ENCODE peak calls at places on chromosomes 4 and X, in eight cellular contexts. One of them, this sample, is unnamed.

GRCh38 chrX:13223868-13224555 is 95.8 kb downstream of the ATXN3L start:
- DNase-seq in HFF-Myc: peak
- DNase-seq in stromal cell of bone marrow: peak
- DNase-seq in nucleus accumbens: no peak
- DNase-seq in naive thymus-derived CD8-positive, alpha-beta T cell: no peak
- DNase-seq in fibroblast of mammary gland: peak
- DNase-seq in Kasumi-1: no peak
- DNase-seq in NCI-H1105 treated with DMSO at 0.1 percent for 48 hours: peak
- DNase-seq in this sample: no peak

GRCh38 chr4:55393461-55394320 is 2.1 kb upstream of the TMEM165 start:
- DNase-seq in stromal cell of bone marrow: peak
- DNase-seq in nucleus accumbens: no peak
- DNase-seq in NCI-H1105 treated with DMSO at 0.1 percent for 48 hours: no peak
- DNase-seq in naive thymus-derived CD8-positive, alpha-beta T cell: no peak
- DNase-seq in fibroblast of mammary gland: peak
- DNase-seq in HFF-Myc: no peak
- DNase-seq in Kasumi-1: no peak
- DNase-seq in this sample: no peak

GRCh38 chr4:55830048-55830447 is 10.5 kb downstream of the EXOC1L start:
- DNase-seq in NCI-H1105 treated with DMSO at 0.1 percent for 48 hours: no peak
- DNase-seq in stromal cell of bone marrow: no peak
- DNase-seq in nucleus accumbens: no peak
- DNase-seq in naive thymus-derived CD8-positive, alpha-beta T cell: no peak
- DNase-seq in Kasumi-1: no peak
- DNase-seq in HFF-Myc: no peak
- DNase-seq in fibroblast of mammary gland: no peak
- DNase-seq in this sample: no peak

GRCh38 chr4:55920571-55920970 is 28.2 kb upstream of the CEP135 start:
- DNase-seq in nucleus accumbens: no peak
- DNase-seq in Kasumi-1: no peak
- DNase-seq in stromal cell of bone marrow: no peak
- DNase-seq in NCI-H1105 treated with DMSO at 0.1 percent for 48 hours: no peak
- DNase-seq in naive thymus-derived CD8-positive, alpha-beta T cell: no peak
- DNase-seq in fibroblast of mammary gland: peak
- DNase-seq in HFF-Myc: no peak
- DNase-seq in this sample: no peak

GRCh38 chr4:179110356-179110755 is 1668.1 kb upstream of the AGA start:
- DNase-seq in nucleus accumbens: no peak
- DNase-seq in HFF-Myc: no peak
- DNase-seq in Kasumi-1: no peak
- DNase-seq in naive thymus-derived CD8-positive, alpha-beta T cell: no peak
- DNase-seq in stromal cell of bone marrow: no peak
- DNase-seq in fibroblast of mammary gland: peak
- DNase-seq in NCI-H1105 treated with DMSO at 0.1 percent for 48 hours: no peak
- DNase-seq in this sample: no peak

GRCh38 chrX:125883169-125883568 is 282.9 kb downstream of the DCAF12L2 start:
- DNase-seq in NCI-H1105 treated with DMSO at 0.1 percent for 48 hours: no peak
- DNase-seq in stromal cell of bone marrow: no peak
- DNase-seq in nucleus accumbens: no peak
- DNase-seq in HFF-Myc: no peak
- DNase-seq in naive thymus-derived CD8-positive, alpha-beta T cell: no peak
- DNase-seq in fibroblast of mammary gland: no peak
- DNase-seq in Kasumi-1: no peak
- DNase-seq in this sample: no peak

GRCh38 chrX:154359362-154360154 is 14.9 kb downstream of the FLNA start:
- DNase-seq in NCI-H1105 treated with DMSO at 0.1 percent for 48 hours: no peak
- DNase-seq in HFF-Myc: no peak
- DNase-seq in stromal cell of bone marrow: no peak
- DNase-seq in fibroblast of mammary gland: no peak
- DNase-seq in Kasumi-1: no peak
- DNase-seq in naive thymus-derived CD8-positive, alpha-beta T cell: no peak
- DNase-seq in nucleus accumbens: no peak
- DNase-seq in this sample: no peak

GRCh38 chr4:184343400-184344177 is 125.9 kb upstream of the ENPP6 start:
- DNase-seq in NCI-H1105 treated with DMSO at 0.1 percent for 48 hours: peak
- DNase-seq in HFF-Myc: peak
- DNase-seq in nucleus accumbens: peak
- DNase-seq in Kasumi-1: peak
- DNase-seq in fibroblast of mammary gland: peak
- DNase-seq in naive thymus-derived CD8-positive, alpha-beta T cell: peak
- DNase-seq in stromal cell of bone marrow: peak
- DNase-seq in this sample: peak

GRCh38 chr4:10587697-10588096 is 96.9 kb downstream of the CLNK start:
- DNase-seq in fibroblast of mammary gland: no peak
- DNase-seq in naive thymus-derived CD8-positive, alpha-beta T cell: peak
- DNase-seq in NCI-H1105 treated with DMSO at 0.1 percent for 48 hours: no peak
- DNase-seq in Kasumi-1: peak
- DNase-seq in stromal cell of bone marrow: no peak
- DNase-seq in HFF-Myc: no peak
- DNase-seq in nucleus accumbens: no peak
- DNase-seq in this sample: no peak

GRCh38 chr4:24164054-24164453 is 274.2 kb upstream of the PPARGC1A start:
- DNase-seq in NCI-H1105 treated with DMSO at 0.1 percent for 48 hours: no peak
- DNase-seq in HFF-Myc: no peak
- DNase-seq in Kasumi-1: peak
- DNase-seq in nucleus accumbens: no peak
- DNase-seq in naive thymus-derived CD8-positive, alpha-beta T cell: no peak
- DNase-seq in stromal cell of bone marrow: no peak
- DNase-seq in fibroblast of mammary gland: peak
- DNase-seq in this sample: no peak

GRCh38 chr4:82403725-82404124 is 26.5 kb downstream of the HNRNPDL start:
- DNase-seq in stromal cell of bone marrow: no peak
- DNase-seq in fibroblast of mammary gland: no peak
- DNase-seq in NCI-H1105 treated with DMSO at 0.1 percent for 48 hours: no peak
- DNase-seq in HFF-Myc: no peak
- DNase-seq in naive thymus-derived CD8-positive, alpha-beta T cell: no peak
- DNase-seq in nucleus accumbens: no peak
- DNase-seq in Kasumi-1: no peak
- DNase-seq in this sample: no peak

GRCh38 chr4:181181331-181181730 is 1061.9 kb upstream of the TENM3 start:
- DNase-seq in naive thymus-derived CD8-positive, alpha-beta T cell: no peak
- DNase-seq in fibroblast of mammary gland: peak
- DNase-seq in Kasumi-1: no peak
- DNase-seq in nucleus accumbens: no peak
- DNase-seq in NCI-H1105 treated with DMSO at 0.1 percent for 48 hours: no peak
- DNase-seq in HFF-Myc: no peak
- DNase-seq in stromal cell of bone marrow: no peak
- DNase-seq in this sample: no peak

GRCh38 chr4:101649790-101650450 is 140.6 kb upstream of the BANK1 start:
- DNase-seq in Kasumi-1: no peak
- DNase-seq in HFF-Myc: no peak
- DNase-seq in stromal cell of bone marrow: peak
- DNase-seq in NCI-H1105 treated with DMSO at 0.1 percent for 48 hours: peak
- DNase-seq in fibroblast of mammary gland: no peak
- DNase-seq in naive thymus-derived CD8-positive, alpha-beta T cell: no peak
- DNase-seq in nucleus accumbens: no peak
- DNase-seq in this sample: no peak

GRCh38 chrX:53073115-53073581 is 9.0 kb upstream of the TSPYL2 start:
- DNase-seq in Kasumi-1: no peak
- DNase-seq in naive thymus-derived CD8-positive, alpha-beta T cell: no peak
- DNase-seq in NCI-H1105 treated with DMSO at 0.1 percent for 48 hours: peak
- DNase-seq in fibroblast of mammary gland: no peak
- DNase-seq in HFF-Myc: no peak
- DNase-seq in nucleus accumbens: no peak
- DNase-seq in stromal cell of bone marrow: no peak
- DNase-seq in this sample: no peak

GRCh38 chr4:1523506-1523905 is 117.3 kb upstream of the NKX1-1 start:
- DNase-seq in fibroblast of mammary gland: no peak
- DNase-seq in Kasumi-1: no peak
- DNase-seq in nucleus accumbens: no peak
- DNase-seq in naive thymus-derived CD8-positive, alpha-beta T cell: no peak
- DNase-seq in stromal cell of bone marrow: no peak
- DNase-seq in NCI-H1105 treated with DMSO at 0.1 percent for 48 hours: no peak
- DNase-seq in HFF-Myc: no peak
- DNase-seq in this sample: no peak

GRCh38 chr4:113837397-113837796 is 75.9 kb upstream of the CAMK2D start:
- DNase-seq in stromal cell of bone marrow: peak
- DNase-seq in fibroblast of mammary gland: peak
- DNase-seq in naive thymus-derived CD8-positive, alpha-beta T cell: no peak
- DNase-seq in NCI-H1105 treated with DMSO at 0.1 percent for 48 hours: no peak
- DNase-seq in Kasumi-1: peak
- DNase-seq in HFF-Myc: peak
- DNase-seq in nucleus accumbens: no peak
- DNase-seq in this sample: no peak

GRCh38 chrX:13899607-13900006 is 82.7 kb upstream of the GPM6B start:
- DNase-seq in Kasumi-1: no peak
- DNase-seq in HFF-Myc: peak
- DNase-seq in stromal cell of bone marrow: peak
- DNase-seq in fibroblast of mammary gland: peak
- DNase-seq in naive thymus-derived CD8-positive, alpha-beta T cell: no peak
- DNase-seq in NCI-H1105 treated with DMSO at 0.1 percent for 48 hours: peak
- DNase-seq in nucleus accumbens: no peak
- DNase-seq in this sample: no peak

GRCh38 chr4:80568891-80569290 is 233.4 kb downstream of the CFAP299 start:
- DNase-seq in Kasumi-1: no peak
- DNase-seq in naive thymus-derived CD8-positive, alpha-beta T cell: no peak
- DNase-seq in NCI-H1105 treated with DMSO at 0.1 percent for 48 hours: no peak
- DNase-seq in nucleus accumbens: no peak
- DNase-seq in fibroblast of mammary gland: no peak
- DNase-seq in stromal cell of bone marrow: no peak
- DNase-seq in HFF-Myc: no peak
- DNase-seq in this sample: no peak

GRCh38 chr4:36471903-36472302 is 190.5 kb downstream of the DTHD1 start:
- DNase-seq in naive thymus-derived CD8-positive, alpha-beta T cell: no peak
- DNase-seq in NCI-H1105 treated with DMSO at 0.1 percent for 48 hours: no peak
- DNase-seq in stromal cell of bone marrow: no peak
- DNase-seq in fibroblast of mammary gland: no peak
- DNase-seq in HFF-Myc: no peak
- DNase-seq in nucleus accumbens: no peak
- DNase-seq in Kasumi-1: no peak
- DNase-seq in this sample: no peak

GRCh38 chrX:152600853-152601635 is 36.7 kb upstream of the GABRQ start:
- DNase-seq in naive thymus-derived CD8-positive, alpha-beta T cell: no peak
- DNase-seq in HFF-Myc: no peak
- DNase-seq in NCI-H1105 treated with DMSO at 0.1 percent for 48 hours: peak
- DNase-seq in stromal cell of bone marrow: no peak
- DNase-seq in fibroblast of mammary gland: no peak
- DNase-seq in Kasumi-1: peak
- DNase-seq in nucleus accumbens: peak
- DNase-seq in this sample: no peak

GRCh38 chrX:100731441-100732281 is at the start of gene SYTL4:
- DNase-seq in nucleus accumbens: no peak
- DNase-seq in HFF-Myc: no peak
- DNase-seq in naive thymus-derived CD8-positive, alpha-beta T cell: no peak
- DNase-seq in NCI-H1105 treated with DMSO at 0.1 percent for 48 hours: peak
- DNase-seq in Kasumi-1: no peak
- DNase-seq in fibroblast of mammary gland: peak
- DNase-seq in stromal cell of bone marrow: no peak
- DNase-seq in this sample: peak

GRCh38 chrX:40108084-40108958 is 10.6 kb upstream of the BCOR start:
- DNase-seq in stromal cell of bone marrow: no peak
- DNase-seq in NCI-H1105 treated with DMSO at 0.1 percent for 48 hours: no peak
- DNase-seq in naive thymus-derived CD8-positive, alpha-beta T cell: no peak
- DNase-seq in HFF-Myc: no peak
- DNase-seq in nucleus accumbens: no peak
- DNase-seq in Kasumi-1: no peak
- DNase-seq in fibroblast of mammary gland: peak
- DNase-seq in this sample: no peak

GRCh38 chr4:82479562-82479961 is 49.2 kb downstream of the ENOPH1 start:
- DNase-seq in NCI-H1105 treated with DMSO at 0.1 percent for 48 hours: no peak
- DNase-seq in Kasumi-1: no peak
- DNase-seq in stromal cell of bone marrow: no peak
- DNase-seq in HFF-Myc: no peak
- DNase-seq in fibroblast of mammary gland: no peak
- DNase-seq in nucleus accumbens: no peak
- DNase-seq in naive thymus-derived CD8-positive, alpha-beta T cell: no peak
- DNase-seq in this sample: no peak

GRCh38 chr4:176404591-176404990 is 84.8 kb downstream of the SPCS3 start:
- DNase-seq in naive thymus-derived CD8-positive, alpha-beta T cell: no peak
- DNase-seq in NCI-H1105 treated with DMSO at 0.1 percent for 48 hours: no peak
- DNase-seq in fibroblast of mammary gland: peak
- DNase-seq in nucleus accumbens: no peak
- DNase-seq in stromal cell of bone marrow: no peak
- DNase-seq in Kasumi-1: no peak
- DNase-seq in HFF-Myc: peak
- DNase-seq in this sample: no peak

GRCh38 chrX:83469551-83469950 is 38.5 kb upstream of the POU3F4 start:
- DNase-seq in Kasumi-1: peak
- DNase-seq in naive thymus-derived CD8-positive, alpha-beta T cell: no peak
- DNase-seq in nucleus accumbens: no peak
- DNase-seq in fibroblast of mammary gland: peak
- DNase-seq in NCI-H1105 treated with DMSO at 0.1 percent for 48 hours: peak
- DNase-seq in stromal cell of bone marrow: no peak
- DNase-seq in HFF-Myc: no peak
- DNase-seq in this sample: peak

GRCh38 chr4:168384437-168385141 is 66.0 kb upstream of the DDX60 start:
- DNase-seq in HFF-Myc: no peak
- DNase-seq in stromal cell of bone marrow: no peak
- DNase-seq in naive thymus-derived CD8-positive, alpha-beta T cell: no peak
- DNase-seq in Kasumi-1: no peak
- DNase-seq in NCI-H1105 treated with DMSO at 0.1 percent for 48 hours: no peak
- DNase-seq in nucleus accumbens: no peak
- DNase-seq in fibroblast of mammary gland: peak
- DNase-seq in this sample: no peak

This sample was measured in tibial nerve.